ENCODE peak calls at places on chromosomes 6 and 20, in five cellular contexts. One of them, this sample, is unnamed.

GRCh38 chr6:151292974-151293373 is 53.2 kb downstream of the AKAP12 start:
- DNase-seq in fibroblast of mammary gland: peak
- DNase-seq in mesendoderm: no peak
- DNase-seq in dorsolateral prefrontal cortex: no peak
- DNase-seq in BJ: peak
- DNase-seq in this sample: no peak

GRCh38 chr6:29005183-29005885 is at the start of gene ZNF311:
- DNase-seq in mesendoderm: peak
- DNase-seq in BJ: no peak
- DNase-seq in fibroblast of mammary gland: peak
- DNase-seq in dorsolateral prefrontal cortex: no peak
- DNase-seq in this sample: peak

GRCh38 chr6:7050911-7051779 is 56.6 kb upstream of the RREB1 start:
- DNase-seq in fibroblast of mammary gland: peak
- DNase-seq in mesendoderm: peak
- DNase-seq in BJ: no peak
- DNase-seq in dorsolateral prefrontal cortex: no peak
- DNase-seq in this sample: peak

GRCh38 chr6:52491203-52492069 is 71.3 kb downstream of the EFHC1 start:
- DNase-seq in mesendoderm: no peak
- DNase-seq in dorsolateral prefrontal cortex: no peak
- DNase-seq in fibroblast of mammary gland: peak
- DNase-seq in BJ: no peak
- DNase-seq in this sample: no peak

GRCh38 chr20:52991783-52992182 is 19.6 kb downstream of the TSHZ2 start:
- DNase-seq in BJ: no peak
- DNase-seq in fibroblast of mammary gland: peak
- DNase-seq in dorsolateral prefrontal cortex: no peak
- DNase-seq in mesendoderm: no peak
- DNase-seq in this sample: no peak

GRCh38 chr6:82702574-82702973 is 339.0 kb downstream of the TPBG start:
- DNase-seq in dorsolateral prefrontal cortex: no peak
- DNase-seq in mesendoderm: no peak
- DNase-seq in fibroblast of mammary gland: no peak
- DNase-seq in BJ: no peak
- DNase-seq in this sample: no peak

GRCh38 chr20:21360686-21361085 is 36.6 kb downstream of the NKX2-4 start:
- DNase-seq in dorsolateral prefrontal cortex: no peak
- DNase-seq in mesendoderm: no peak
- DNase-seq in fibroblast of mammary gland: peak
- DNase-seq in BJ: no peak
- DNase-seq in this sample: no peak

GRCh38 chr20:62716198-62716940 is 7.7 kb downstream of the NTSR1 start:
- DNase-seq in fibroblast of mammary gland: peak
- DNase-seq in mesendoderm: no peak
- DNase-seq in dorsolateral prefrontal cortex: no peak
- DNase-seq in BJ: no peak
- DNase-seq in this sample: no peak

GRCh38 chr6:157455731-157456523 is 74.9 kb downstream of the ZDHHC14 start:
- DNase-seq in fibroblast of mammary gland: no peak
- DNase-seq in dorsolateral prefrontal cortex: no peak
- DNase-seq in BJ: no peak
- DNase-seq in mesendoderm: no peak
- DNase-seq in this sample: no peak

GRCh38 chr6:157453131-157453530 is 72.1 kb downstream of the ZDHHC14 start:
- DNase-seq in fibroblast of mammary gland: no peak
- DNase-seq in mesendoderm: no peak
- DNase-seq in BJ: no peak
- DNase-seq in dorsolateral prefrontal cortex: no peak
- DNase-seq in this sample: no peak

GRCh38 chr6:157456524-157456829 is 75.5 kb downstream of the ZDHHC14 start:
- DNase-seq in dorsolateral prefrontal cortex: no peak
- DNase-seq in mesendoderm: no peak
- DNase-seq in fibroblast of mammary gland: no peak
- DNase-seq in BJ: no peak
- DNase-seq in this sample: no peak

GRCh38 chr6:157453978-157454377 is 73.0 kb downstream of the ZDHHC14 start:
- DNase-seq in mesendoderm: no peak
- DNase-seq in fibroblast of mammary gland: no peak
- DNase-seq in dorsolateral prefrontal cortex: no peak
- DNase-seq in BJ: no peak
- DNase-seq in this sample: no peak

GRCh38 chr6:157455028-157455714 is 74.2 kb downstream of the ZDHHC14 start:
- DNase-seq in fibroblast of mammary gland: no peak
- DNase-seq in mesendoderm: no peak
- DNase-seq in BJ: no peak
- DNase-seq in dorsolateral prefrontal cortex: no peak
- DNase-seq in this sample: no peak
- H3K4me3 ChIP-seq in fibroblast of mammary gland: no peak
- H3K4me3 ChIP-seq in mesendoderm: no peak
- H3K4me3 ChIP-seq in BJ: no peak
- H3K4me3 ChIP-seq in dorsolateral prefrontal cortex: no peak
- H3K4me3 ChIP-seq in this sample: no peak

GRCh38 chr6:125913864-125914351 is 42.7 kb upstream of the HINT3 start:
- DNase-seq in fibroblast of mammary gland: peak
- DNase-seq in BJ: peak
- DNase-seq in mesendoderm: no peak
- DNase-seq in dorsolateral prefrontal cortex: no peak
- DNase-seq in this sample: peak
- H3K4me3 ChIP-seq in fibroblast of mammary gland: no peak
- H3K4me3 ChIP-seq in BJ: no peak
- H3K4me3 ChIP-seq in mesendoderm: no peak
- H3K4me3 ChIP-seq in dorsolateral prefrontal cortex: no peak
- H3K4me3 ChIP-seq in this sample: no peak

GRCh38 chr6:169210611-169211010 is 43.0 kb downstream of the THBS2 start:
- DNase-seq in fibroblast of mammary gland: no peak
- DNase-seq in dorsolateral prefrontal cortex: no peak
- DNase-seq in mesendoderm: no peak
- DNase-seq in BJ: no peak
- DNase-seq in this sample: no peak

GRCh38 chr6:169211881-169212280 is 41.8 kb downstream of the THBS2 start:
- DNase-seq in dorsolateral prefrontal cortex: no peak
- DNase-seq in fibroblast of mammary gland: no peak
- DNase-seq in BJ: no peak
- DNase-seq in mesendoderm: no peak
- DNase-seq in this sample: no peak

GRCh38 chr6:169212897-169213813 is 40.5 kb downstream of the THBS2 start:
- DNase-seq in fibroblast of mammary gland: peak
- DNase-seq in dorsolateral prefrontal cortex: peak
- DNase-seq in BJ: peak
- DNase-seq in mesendoderm: peak
- DNase-seq in this sample: peak

GRCh38 chr6:169213814-169214520 is 39.7 kb downstream of the THBS2 start:
- DNase-seq in BJ: no peak
- DNase-seq in mesendoderm: no peak
- DNase-seq in fibroblast of mammary gland: no peak
- DNase-seq in dorsolateral prefrontal cortex: no peak
- DNase-seq in this sample: no peak

GRCh38 chr6:169212436-169212835 is 41.2 kb downstream of the THBS2 start:
- DNase-seq in fibroblast of mammary gland: no peak
- DNase-seq in dorsolateral prefrontal cortex: no peak
- DNase-seq in mesendoderm: no peak
- DNase-seq in BJ: no peak
- DNase-seq in this sample: no peak
- H3K4me3 ChIP-seq in fibroblast of mammary gland: no peak
- H3K4me3 ChIP-seq in dorsolateral prefrontal cortex: peak
- H3K4me3 ChIP-seq in mesendoderm: no peak
- H3K4me3 ChIP-seq in BJ: no peak
- H3K4me3 ChIP-seq in this sample: no peak

GRCh38 chr6:30409184-30409583 is 64.2 kb downstream of the RPP21 start:
- DNase-seq in fibroblast of mammary gland: no peak
- DNase-seq in BJ: no peak
- DNase-seq in dorsolateral prefrontal cortex: no peak
- DNase-seq in mesendoderm: no peak
- DNase-seq in this sample: no peak
- H3K4me3 ChIP-seq in fibroblast of mammary gland: no peak
- H3K4me3 ChIP-seq in BJ: no peak
- H3K4me3 ChIP-seq in dorsolateral prefrontal cortex: no peak
- H3K4me3 ChIP-seq in mesendoderm: no peak
- H3K4me3 ChIP-seq in this sample: no peak

DNA sequence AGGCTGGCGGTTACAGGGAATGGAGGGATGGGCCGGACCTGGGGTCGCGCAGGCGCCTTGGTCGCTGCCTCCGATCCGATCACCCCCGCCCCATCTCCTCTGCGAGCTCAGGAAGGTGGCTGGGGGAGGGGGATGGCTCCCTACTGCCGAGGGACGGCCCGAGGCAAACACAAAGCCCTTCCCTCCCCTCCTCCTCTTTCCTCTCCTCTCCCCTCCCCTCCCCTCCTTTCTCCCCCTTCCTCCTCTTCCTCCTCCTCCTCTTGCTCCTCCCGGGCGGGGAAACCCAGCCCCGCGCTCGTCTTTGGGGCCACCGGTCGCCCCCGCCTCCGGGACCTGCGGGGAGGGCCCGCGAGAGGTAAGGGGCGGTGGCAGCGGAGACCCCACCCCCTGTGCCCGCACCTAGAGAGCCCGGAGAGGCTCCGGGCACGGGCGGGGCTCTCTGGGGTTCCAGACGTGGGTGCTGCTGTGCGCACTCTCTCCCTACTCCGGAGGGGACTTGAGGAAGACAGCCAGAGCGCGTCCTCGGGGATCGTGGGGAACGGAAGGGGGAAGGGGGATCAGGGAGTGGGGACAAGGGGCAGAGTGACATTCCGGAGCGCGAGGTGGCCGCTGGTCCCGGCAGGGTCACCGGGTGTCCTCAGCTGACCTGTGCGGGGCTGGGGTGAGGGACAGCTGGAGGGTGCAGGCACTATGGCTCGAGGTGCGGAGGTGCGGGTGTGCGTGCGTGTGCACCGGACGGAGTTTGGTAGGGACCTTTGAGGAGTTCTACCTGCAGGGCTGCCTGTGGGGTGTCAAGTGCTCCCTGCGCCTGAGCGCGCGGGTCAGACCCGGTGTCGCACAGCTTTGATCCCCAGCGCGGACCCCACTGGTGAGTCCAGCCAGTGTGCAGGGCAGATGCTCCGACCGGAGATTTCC is at the start of gene RIN2:
- DNase-seq in mesendoderm: peak
- DNase-seq in fibroblast of mammary gland: peak
- DNase-seq in dorsolateral prefrontal cortex: peak
- DNase-seq in BJ: peak
- DNase-seq in this sample: peak
- H3K4me3 ChIP-seq in mesendoderm: peak
- H3K4me3 ChIP-seq in fibroblast of mammary gland: peak
- H3K4me3 ChIP-seq in dorsolateral prefrontal cortex: peak
- H3K4me3 ChIP-seq in BJ: peak
- H3K4me3 ChIP-seq in this sample: peak

GRCh38 chr20:43461894-43462293 is 4.2 kb downstream of the SRSF6 start:
- DNase-seq in BJ: no peak
- DNase-seq in fibroblast of mammary gland: no peak
- DNase-seq in mesendoderm: no peak
- DNase-seq in dorsolateral prefrontal cortex: no peak
- DNase-seq in this sample: no peak
- H3K4me3 ChIP-seq in BJ: no peak
- H3K4me3 ChIP-seq in fibroblast of mammary gland: no peak
- H3K4me3 ChIP-seq in mesendoderm: no peak
- H3K4me3 ChIP-seq in dorsolateral prefrontal cortex: no peak
- H3K4me3 ChIP-seq in this sample: no peak

GRCh38 chr6:36781669-36782068 is 57.6 kb downstream of the CPNE5 start:
- DNase-seq in mesendoderm: no peak
- DNase-seq in dorsolateral prefrontal cortex: no peak
- DNase-seq in BJ: no peak
- DNase-seq in fibroblast of mammary gland: no peak
- DNase-seq in this sample: no peak
- H3K4me3 ChIP-seq in mesendoderm: no peak
- H3K4me3 ChIP-seq in dorsolateral prefrontal cortex: no peak
- H3K4me3 ChIP-seq in BJ: no peak
- H3K4me3 ChIP-seq in fibroblast of mammary gland: no peak
- H3K4me3 ChIP-seq in this sample: no peak

GRCh38 chr6:56996401-56996800 is 41.5 kb downstream of the BEND6 start:
- DNase-seq in BJ: no peak
- DNase-seq in mesendoderm: no peak
- DNase-seq in fibroblast of mammary gland: no peak
- DNase-seq in dorsolateral prefrontal cortex: no peak
- DNase-seq in this sample: no peak

GRCh38 chr6:56995347-56995746 is 40.4 kb downstream of the BEND6 start:
- DNase-seq in mesendoderm: peak
- DNase-seq in BJ: no peak
- DNase-seq in fibroblast of mammary gland: no peak
- DNase-seq in dorsolateral prefrontal cortex: no peak
- DNase-seq in this sample: no peak

GRCh38 chr6:56988145-56988544 is 33.2 kb downstream of the BEND6 start:
- DNase-seq in fibroblast of mammary gland: no peak
- DNase-seq in dorsolateral prefrontal cortex: no peak
- DNase-seq in mesendoderm: no peak
- DNase-seq in BJ: no peak
- DNase-seq in this sample: no peak

GRCh38 chr6:56992053-56992452 is 37.1 kb downstream of the BEND6 start:
- DNase-seq in fibroblast of mammary gland: no peak
- DNase-seq in BJ: no peak
- DNase-seq in dorsolateral prefrontal cortex: no peak
- DNase-seq in mesendoderm: no peak
- DNase-seq in this sample: no peak

GRCh38 chr6:56992703-56993102 is 37.8 kb downstream of the BEND6 start:
- DNase-seq in mesendoderm: no peak
- DNase-seq in fibroblast of mammary gland: peak
- DNase-seq in BJ: no peak
- DNase-seq in dorsolateral prefrontal cortex: no peak
- DNase-seq in this sample: no peak
- H3K4me3 ChIP-seq in mesendoderm: no peak
- H3K4me3 ChIP-seq in fibroblast of mammary gland: no peak
- H3K4me3 ChIP-seq in BJ: no peak
- H3K4me3 ChIP-seq in dorsolateral prefrontal cortex: no peak
- H3K4me3 ChIP-seq in this sample: no peak

DNA sequence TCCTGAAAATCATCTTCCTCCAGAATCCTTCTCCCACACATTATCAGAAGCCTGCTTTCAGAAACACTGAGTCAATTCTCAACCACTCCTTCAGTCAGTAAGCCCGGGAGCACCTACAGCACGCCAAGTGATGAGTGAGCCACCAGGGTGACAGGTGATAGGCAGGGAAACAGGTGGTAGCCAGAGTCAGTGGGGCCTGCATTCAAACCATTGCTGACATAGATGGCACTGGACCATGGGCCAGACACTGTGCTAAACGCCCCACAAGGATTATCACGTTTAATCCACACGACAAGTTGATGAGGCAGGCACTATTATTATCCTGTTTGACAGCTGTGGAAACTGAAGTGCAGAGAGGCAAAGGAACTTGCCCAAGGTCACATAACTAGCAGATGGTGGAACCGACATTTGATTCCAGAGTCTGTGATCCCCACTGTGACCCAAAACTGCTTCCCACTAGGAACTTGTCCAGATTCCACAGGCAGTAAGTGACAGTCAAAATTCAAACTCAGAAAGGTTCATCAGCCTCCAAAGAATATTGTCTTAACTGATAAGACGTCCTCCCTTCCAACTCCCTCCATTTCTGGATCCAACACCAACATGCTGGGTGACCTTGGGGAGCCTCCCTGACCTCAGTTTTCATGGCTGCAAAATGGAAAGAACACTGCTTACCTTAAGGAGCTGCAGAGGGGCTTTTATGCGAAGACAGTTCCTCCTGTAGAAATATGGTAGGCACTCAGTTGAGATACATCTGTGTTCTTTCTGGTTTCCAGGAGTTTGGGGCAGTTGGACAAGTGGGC is 23.9 kb upstream of the TOP1 start:
- DNase-seq in fibroblast of mammary gland: peak
- DNase-seq in BJ: no peak
- DNase-seq in dorsolateral prefrontal cortex: no peak
- DNase-seq in mesendoderm: no peak
- DNase-seq in this sample: no peak
- H3K4me3 ChIP-seq in fibroblast of mammary gland: peak
- H3K4me3 ChIP-seq in BJ: no peak
- H3K4me3 ChIP-seq in dorsolateral prefrontal cortex: no peak
- H3K4me3 ChIP-seq in mesendoderm: no peak
- H3K4me3 ChIP-seq in this sample: no peak

This sample was measured in lower leg skin.